ENCODE peak calls at places on chromosomes 3 and 15, in six cellular contexts. H is bronchial epithelial cell; T is AG08396; I is stimulated activated CD4-positive, alpha-beta T cell treated with anti-CD3 and anti-CD28 coated beads, Interleukin-12 subunit alpha, Interleukin-12 subunit beta, amount 100 ng/mL, for 24 hours; G is fibroblast of mammary gland; C is GM12865. X is an unnamed sample.

GRCh38 chr3:8457039-8457438 is 44.6 kb upstream of the LMCD1 start:
- DNase-seq in H (no peak), T (no peak), I (no peak), G (peak), C (no peak), X (peak)

GRCh38 chr15:76200641-76201105 is 110.6 kb downstream of the ETFA start:
- DNase-seq in H (no peak), T (no peak), I (no peak), G (no peak), C (no peak), X (no peak)

GRCh38 chr15:67843571-67844387 is 3.9 kb upstream of the RNU6-1 start:
- DNase-seq in H (no peak), T (peak), I (no peak), G (no peak), C (no peak), X (peak)

GRCh38 chr15:57321485-57321884 is 54.8 kb upstream of the CGNL1 start:
- DNase-seq in H (no peak), T (no peak), I (no peak), G (no peak), C (no peak), X (no peak)

GRCh38 chr3:5013021-5013906 is 34.0 kb downstream of the BHLHE40 start:
- DNase-seq in H (peak), T (no peak), I (no peak), G (peak), C (no peak), X (peak)

GRCh38 chr3:151684104-151684503 is 49.6 kb upstream of the AADACL2 start:
- DNase-seq in H (no peak), T (no peak), I (no peak), G (no peak), C (no peak), X (no peak)

GRCh38 chr3:151156618-151157216 is 46.3 kb downstream of the GPR171 start:
- DNase-seq in H (peak), T (peak), I (no peak), G (peak), C (peak), X (peak)

GRCh38 chr3:87805670-87806069 is 253.1 kb downstream of the CGGBP1 start:
- DNase-seq in H (no peak), T (no peak), I (no peak), G (no peak), C (no peak), X (no peak)

GRCh38 chr3:193772389-193772788 is 179.4 kb downstream of the OPA1 start:
- DNase-seq in H (no peak), T (no peak), I (no peak), G (no peak), C (no peak), X (no peak)

GRCh38 chr15:59434481-59434880 is 3.5 kb upstream of the FAM81A start:
- DNase-seq in H (no peak), T (no peak), I (no peak), G (no peak), C (no peak), X (no peak)

GRCh38 chr3:165895919-165896318 is 58.7 kb upstream of the BCHE start:
- DNase-seq in H (peak), T (no peak), I (no peak), G (peak), C (peak), X (no peak)

GRCh38 chr3:40597441-40597840 is 72.7 kb downstream of the ZNF621 start:
- DNase-seq in H (peak), T (no peak), I (no peak), G (peak), C (no peak), X (peak)

GRCh38 chr3:46979958-46980497 is 562 bp downstream of the NBEAL2 start:
- DNase-seq in H (no peak), T (no peak), I (no peak), G (no peak), C (no peak), X (peak)

GRCh38 chr3:132343018-132343612 is 25.9 kb downstream of the ACP3 start:
- DNase-seq in H (peak), T (peak), I (no peak), G (peak), C (peak), X (peak)

GRCh38 chr3:10514407-10515069 is 9.2 kb upstream of the ATP2B2 start:
- DNase-seq in H (no peak), T (no peak), I (no peak), G (no peak), C (no peak), X (no peak)

GRCh38 chr3:191369081-191370010 is 39.0 kb upstream of the UTS2B start:
- DNase-seq in H (no peak), T (no peak), I (no peak), G (peak), C (no peak), X (no peak)

GRCh38 chr3:43892535-43892934 is 201.8 kb downstream of the ABHD5 start:
- DNase-seq in H (no peak), T (no peak), I (no peak), G (no peak), C (peak), X (no peak)

GRCh38 chr3:150216041-150216811 is 191.9 kb upstream of the TSC22D2 start:
- DNase-seq in H (peak), T (peak), I (no peak), G (peak), C (no peak), X (peak)

GRCh38 chr3:102156426-102156825 is 278.4 kb upstream of the ZPLD1 start:
- DNase-seq in H (peak), T (peak), I (no peak), G (peak), C (no peak), X (peak)

GRCh38 chr15:25933456-25934158 is 70.5 kb upstream of the ATP10A start:
- DNase-seq in H (peak), T (peak), I (peak), G (peak), C (peak), X (peak)

GRCh38 chr3:15535757-15536156 is 14.3 kb upstream of the COLQ start:
- DNase-seq in H (peak), T (no peak), I (no peak), G (peak), C (no peak), X (no peak)

GRCh38 chr3:115804722-115805121 is 181.4 kb downstream of the GAP43 start:
- DNase-seq in H (peak), T (peak), I (no peak), G (peak), C (no peak), X (peak)

GRCh38 chr3:123899300-123899865 is 15.3 kb upstream of the MYLK start:
- DNase-seq in H (peak), T (no peak), I (no peak), G (no peak), C (no peak), X (no peak)

GRCh38 chr15:79826800-79827199 is 70.0 kb downstream of the MTHFS start:
- DNase-seq in H (no peak), T (no peak), I (no peak), G (no peak), C (no peak), X (no peak)

GRCh38 chr15:77457619-77458265 is 37.1 kb downstream of the HMG20A start:
- DNase-seq in H (peak), T (no peak), I (no peak), G (peak), C (peak), X (peak)

GRCh38 chr3:155449613-155450267 is 156.3 kb upstream of the STRIT1 start:
- DNase-seq in H (no peak), T (no peak), I (no peak), G (peak), C (no peak), X (no peak)

GRCh38 chr3:128487813-128488635 is 5.0 kb downstream of the GATA2 start:
- DNase-seq in H (peak), T (peak), I (no peak), G (peak), C (peak), X (peak)

GRCh38 chr15:80609512-80609946 is 85.6 kb upstream of the ABHD17C start:
- DNase-seq in H (peak), T (no peak), I (no peak), G (peak), C (no peak), X (no peak)

GRCh38 chr3:51975857-51976549 is 1.1 kb downstream of the ABHD14A start:
- DNase-seq in H (no peak), T (peak), I (no peak), G (peak), C (peak), X (peak)

GRCh38 chr15:82045179-82045891 is 483 bp downstream of the MEX3B start:
- DNase-seq in H (no peak), T (peak), I (no peak), G (peak), C (peak), X (peak)

GRCh38 chr3:187678869-187679268 is 8.7 kb upstream of the SST start:
- DNase-seq in H (peak), T (peak), I (no peak), G (peak), C (peak), X (peak)

GRCh38 chr3:169148448-169149348 is 514.8 kb downstream of the MECOM start:
- DNase-seq in H (peak), T (no peak), I (no peak), G (no peak), C (no peak), X (peak)

GRCh38 chr3:125002834-125003368 is 52.9 kb downstream of the HEG1 start:
- DNase-seq in H (no peak), T (no peak), I (no peak), G (no peak), C (no peak), X (no peak)